ENCODE peak calls at places on chromosomes 12 and 14, in four cellular contexts. One of them, this sample, is unnamed.

GRCh38 chr12:58727526-58727925 is 192.8 kb downstream of the LRIG3 start:
- DNase-seq in GM12878: no peak
- DNase-seq in stomach: no peak
- DNase-seq in SK-N-SH: no peak
- DNase-seq in this sample: no peak

GRCh38 chr14:106821119-106821518 is 1294.7 kb downstream of the TMEM121 start:
- DNase-seq in GM12878: no peak
- DNase-seq in stomach: no peak
- DNase-seq in SK-N-SH: no peak
- DNase-seq in this sample: no peak

GRCh38 chr14:53192023-53192422 is 38.9 kb upstream of the DDHD1 start:
- DNase-seq in GM12878: no peak
- DNase-seq in stomach: no peak
- DNase-seq in SK-N-SH: no peak
- DNase-seq in this sample: no peak

GRCh38 chr12:562634-563033 is 100.6 kb downstream of the NINJ2 start:
- DNase-seq in GM12878: no peak
- DNase-seq in stomach: no peak
- DNase-seq in SK-N-SH: no peak
- DNase-seq in this sample: no peak

GRCh38 chr12:19841451-19841850 is 402.2 kb downstream of the AEBP2 start:
- DNase-seq in GM12878: no peak
- DNase-seq in stomach: no peak
- DNase-seq in SK-N-SH: no peak
- DNase-seq in this sample: no peak

GRCh38 chr14:95039259-95039992 is 117.9 kb downstream of the DICER1 start:
- DNase-seq in GM12878: no peak
- DNase-seq in stomach: peak; percentile 20
- DNase-seq in SK-N-SH: peak; percentile 45
- DNase-seq in this sample: no peak

GRCh38 chr12:1104088-1104800 is 113.2 kb downstream of the ERC1 start:
- DNase-seq in GM12878: no peak
- DNase-seq in stomach: no peak
- DNase-seq in SK-N-SH: no peak
- DNase-seq in this sample: no peak

GRCh38 chr14:81172353-81172752 is 48.4 kb downstream of the GTF2A1 start:
- DNase-seq in GM12878: no peak
- DNase-seq in stomach: no peak
- DNase-seq in SK-N-SH: no peak
- DNase-seq in this sample: no peak

GRCh38 chr12:47165934-47166333 is 86.2 kb upstream of the AMIGO2 start:
- DNase-seq in GM12878: no peak
- DNase-seq in stomach: no peak
- DNase-seq in SK-N-SH: no peak
- DNase-seq in this sample: no peak

GRCh38 chr12:43348221-43348620 is 203.8 kb downstream of the ADAMTS20 start:
- DNase-seq in GM12878: no peak
- DNase-seq in stomach: no peak
- DNase-seq in SK-N-SH: no peak
- DNase-seq in this sample: no peak

GRCh38 chr14:91254456-91254855 is 10.0 kb upstream of the GPR68 start:
- DNase-seq in GM12878: no peak
- DNase-seq in stomach: no peak
- DNase-seq in SK-N-SH: no peak
- DNase-seq in this sample: no peak

GRCh38 chr12:47223848-47224213 is 144.1 kb upstream of the AMIGO2 start:
- DNase-seq in GM12878: no peak
- DNase-seq in stomach: peak; percentile 52
- DNase-seq in SK-N-SH: no peak
- DNase-seq in this sample: no peak

GRCh38 chr14:99982449-99983250 is 82.6 kb upstream of the EVL start:
- DNase-seq in GM12878: peak; percentile 33
- DNase-seq in stomach: peak; percentile 48
- DNase-seq in SK-N-SH: peak; percentile 81
- DNase-seq in this sample: peak; percentile 49

GRCh38 chr12:42322567-42322966 is 3.3 kb downstream of the ZCRB1 start:
- DNase-seq in GM12878: no peak
- DNase-seq in stomach: no peak
- DNase-seq in SK-N-SH: no peak
- DNase-seq in this sample: no peak
- H3K27ac ChIP-seq in GM12878: no peak overlapping the region
- H3K27ac ChIP-seq in stomach: no peak overlapping the region
- H3K27ac ChIP-seq in SK-N-SH: no peak overlapping the region
- H3K27ac ChIP-seq in this sample: no peak overlapping the region

GRCh38 chr12:131833896-131834641 is 5.9 kb downstream of the MMP17 start:
- DNase-seq in GM12878: no peak
- DNase-seq in stomach: no peak
- DNase-seq in SK-N-SH: peak; percentile 87
- DNase-seq in this sample: no peak

GRCh38 chr12:131831635-131832041 is 3.4 kb downstream of the MMP17 start:
- DNase-seq in GM12878: no peak
- DNase-seq in stomach: no peak
- DNase-seq in SK-N-SH: no peak
- DNase-seq in this sample: peak; percentile 61

GRCh38 chr12:131831021-131831571 is 2.9 kb downstream of the MMP17 start:
- DNase-seq in GM12878: no peak
- DNase-seq in stomach: no peak
- DNase-seq in SK-N-SH: no peak
- DNase-seq in this sample: peak; percentile 84

GRCh38 chr12:131833288-131833895 is 5.2 kb downstream of the MMP17 start:
- DNase-seq in GM12878: no peak
- DNase-seq in stomach: no peak
- DNase-seq in SK-N-SH: no peak
- DNase-seq in this sample: no peak

GRCh38 chr12:131832393-131833231 is 4.4 kb downstream of the MMP17 start:
- DNase-seq in GM12878: no peak
- DNase-seq in stomach: no peak
- DNase-seq in SK-N-SH: peak; percentile 76
- DNase-seq in this sample: peak; percentile 87
- H3K27ac ChIP-seq in GM12878: no peak overlapping the region
- H3K27ac ChIP-seq in stomach: no peak overlapping the region
- H3K27ac ChIP-seq in SK-N-SH: peak overlapping the region; percentile 28
- H3K27ac ChIP-seq in this sample: peak overlapping the region; percentile 75

GRCh38 chr14:68814376-68815287 is 21.8 kb upstream of the ZFP36L1 start:
- DNase-seq in GM12878: peak; percentile 84
- DNase-seq in stomach: no peak
- DNase-seq in SK-N-SH: peak; percentile 71
- DNase-seq in this sample: peak; percentile 66
- H3K27ac ChIP-seq in GM12878: peak overlapping the region; percentile 95
- H3K27ac ChIP-seq in stomach: peak overlapping the region; percentile 99
- H3K27ac ChIP-seq in SK-N-SH: peak overlapping the region; percentile 88
- H3K27ac ChIP-seq in this sample: no peak overlapping the region

GRCh38 chr12:65324551-65324950 is 46.1 kb downstream of the MSRB3 start:
- DNase-seq in GM12878: no peak
- DNase-seq in stomach: no peak
- DNase-seq in SK-N-SH: no peak
- DNase-seq in this sample: no peak
- H3K27ac ChIP-seq in GM12878: no peak overlapping the region
- H3K27ac ChIP-seq in stomach: no peak overlapping the region
- H3K27ac ChIP-seq in SK-N-SH: peak overlapping the region; percentile 16
- H3K27ac ChIP-seq in this sample: no peak overlapping the region

GRCh38 chr14:89641495-89642162 is 224.6 kb upstream of the FOXN3 start:
- DNase-seq in GM12878: peak; percentile 79
- DNase-seq in stomach: no peak
- DNase-seq in SK-N-SH: no peak
- DNase-seq in this sample: no peak
- H3K27ac ChIP-seq in GM12878: peak overlapping the region; percentile 68
- H3K27ac ChIP-seq in stomach: no peak overlapping the region
- H3K27ac ChIP-seq in SK-N-SH: no peak overlapping the region
- H3K27ac ChIP-seq in this sample: no peak overlapping the region

GRCh38 chr14:98160901-98161300 is 1111.1 kb downstream of the BCL11B start:
- DNase-seq in GM12878: no peak
- DNase-seq in stomach: no peak
- DNase-seq in SK-N-SH: no peak
- DNase-seq in this sample: no peak
- H3K27ac ChIP-seq in GM12878: no peak overlapping the region
- H3K27ac ChIP-seq in stomach: no peak overlapping the region
- H3K27ac ChIP-seq in SK-N-SH: no peak overlapping the region
- H3K27ac ChIP-seq in this sample: no peak overlapping the region

GRCh38 chr14:101825797-101826196 is 64.3 kb downstream of the PPP2R5C start:
- DNase-seq in GM12878: no peak
- DNase-seq in stomach: no peak
- DNase-seq in SK-N-SH: no peak
- DNase-seq in this sample: no peak

GRCh38 chr14:101823081-101823480 is 61.6 kb downstream of the PPP2R5C start:
- DNase-seq in GM12878: no peak
- DNase-seq in stomach: no peak
- DNase-seq in SK-N-SH: no peak
- DNase-seq in this sample: no peak

GRCh38 chr14:101823511-101824120 is 62.1 kb downstream of the PPP2R5C start:
- DNase-seq in GM12878: peak; percentile 68
- DNase-seq in stomach: peak; percentile 49
- DNase-seq in SK-N-SH: no peak
- DNase-seq in this sample: no peak

GRCh38 chr14:101826359-101826758 is 64.8 kb downstream of the PPP2R5C start:
- DNase-seq in GM12878: no peak
- DNase-seq in stomach: no peak
- DNase-seq in SK-N-SH: no peak
- DNase-seq in this sample: no peak

DNA sequence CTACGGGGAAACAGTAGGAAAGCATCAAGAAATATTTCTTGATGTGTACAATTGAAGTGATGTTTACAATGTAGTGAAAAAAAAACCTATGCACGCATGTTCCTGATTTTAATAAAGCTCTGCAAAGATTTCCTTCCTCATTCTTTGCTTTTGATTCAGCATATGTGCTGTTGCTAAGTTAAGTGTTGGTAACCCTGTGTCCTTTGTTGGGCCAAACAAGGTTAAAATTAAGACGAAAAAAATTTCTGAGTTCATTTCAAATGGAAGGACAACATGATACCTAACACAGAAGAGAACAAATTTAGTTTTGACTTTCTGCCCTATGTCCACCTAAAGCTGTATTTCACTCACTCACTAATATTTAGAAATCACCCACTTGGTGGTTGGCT is 62.8 kb downstream of the PPP2R5C start:
- DNase-seq in GM12878: no peak
- DNase-seq in stomach: no peak
- DNase-seq in SK-N-SH: no peak
- DNase-seq in this sample: no peak
- H3K27ac ChIP-seq in GM12878: peak overlapping the region; percentile 99
- H3K27ac ChIP-seq in stomach: peak overlapping the region; percentile 74
- H3K27ac ChIP-seq in SK-N-SH: peak overlapping the region; percentile 25
- H3K27ac ChIP-seq in this sample: no peak overlapping the region

GRCh38 chr12:44627767-44628166 is 248.3 kb downstream of the NELL2 start:
- DNase-seq in GM12878: no peak
- DNase-seq in stomach: no peak
- DNase-seq in SK-N-SH: no peak
- DNase-seq in this sample: no peak

GRCh38 chr12:44626883-44627282 is 249.2 kb downstream of the NELL2 start:
- DNase-seq in GM12878: no peak
- DNase-seq in stomach: no peak
- DNase-seq in SK-N-SH: no peak
- DNase-seq in this sample: no peak

GRCh38 chr12:44628180-44628579 is 247.9 kb downstream of the NELL2 start:
- DNase-seq in GM12878: no peak
- DNase-seq in stomach: no peak
- DNase-seq in SK-N-SH: no peak
- DNase-seq in this sample: no peak
- H3K27ac ChIP-seq in GM12878: no peak overlapping the region
- H3K27ac ChIP-seq in stomach: no peak overlapping the region
- H3K27ac ChIP-seq in SK-N-SH: no peak overlapping the region
- H3K27ac ChIP-seq in this sample: no peak overlapping the region

GRCh38 chr14:28301179-28301578 is 465.4 kb upstream of the FOXG1 start:
- DNase-seq in GM12878: no peak
- DNase-seq in stomach: no peak
- DNase-seq in SK-N-SH: no peak
- DNase-seq in this sample: no peak

GRCh38 chr14:28297559-28297958 is 469.0 kb upstream of the FOXG1 start:
- DNase-seq in GM12878: no peak
- DNase-seq in stomach: no peak
- DNase-seq in SK-N-SH: no peak
- DNase-seq in this sample: no peak

GRCh38 chr14:28299227-28299626 is 467.4 kb upstream of the FOXG1 start:
- DNase-seq in GM12878: no peak
- DNase-seq in stomach: no peak
- DNase-seq in SK-N-SH: no peak
- DNase-seq in this sample: no peak

GRCh38 chr14:28300356-28300755 is 466.2 kb upstream of the FOXG1 start:
- DNase-seq in GM12878: no peak
- DNase-seq in stomach: no peak
- DNase-seq in SK-N-SH: no peak
- DNase-seq in this sample: no peak

GRCh38 chr14:28298156-28298555 is 468.4 kb upstream of the FOXG1 start:
- DNase-seq in GM12878: no peak
- DNase-seq in stomach: no peak
- DNase-seq in SK-N-SH: no peak
- DNase-seq in this sample: no peak
- H3K27ac ChIP-seq in GM12878: no peak overlapping the region
- H3K27ac ChIP-seq in stomach: no peak overlapping the region
- H3K27ac ChIP-seq in SK-N-SH: no peak overlapping the region
- H3K27ac ChIP-seq in this sample: no peak overlapping the region

GRCh38 chr12:24302708-24303107 is 353.2 kb upstream of the SOX5 start:
- DNase-seq in GM12878: no peak
- DNase-seq in stomach: no peak
- DNase-seq in SK-N-SH: no peak
- DNase-seq in this sample: no peak

GRCh38 chr12:24293549-24293948 is 344.1 kb upstream of the SOX5 start:
- DNase-seq in GM12878: no peak
- DNase-seq in stomach: no peak
- DNase-seq in SK-N-SH: no peak
- DNase-seq in this sample: no peak

GRCh38 chr12:24297516-24297915 is 348.0 kb upstream of the SOX5 start:
- DNase-seq in GM12878: no peak
- DNase-seq in stomach: no peak
- DNase-seq in SK-N-SH: no peak
- DNase-seq in this sample: no peak
- H3K27ac ChIP-seq in GM12878: no peak overlapping the region
- H3K27ac ChIP-seq in stomach: no peak overlapping the region
- H3K27ac ChIP-seq in SK-N-SH: no peak overlapping the region
- H3K27ac ChIP-seq in this sample: no peak overlapping the region